ENCODE peak calls at places on chromosomes 6 and 20, in six cellular contexts. O is pons, V is HCEC 1CT, S is HEK293T, B is gastrocnemius medialis, K is fibroblast of villous mesenchyme. W is an unnamed sample.

GRCh38 chr6:1336246-1336843 is 24.4 kb downstream of the FOXQ1 start:
- DNase-seq in V (no peak), O (no peak), B (no peak), S (no peak), K (no peak), W (peak)

GRCh38 chr6:53264915-53265615 is 83.7 kb downstream of the ELOVL5 start:
- DNase-seq in V (no peak), S (no peak), B (no peak), K (no peak), O (no peak), W (no peak)

GRCh38 chr20:24694727-24695528 is 225.5 kb downstream of the SYNDIG1 start:
- DNase-seq in O (peak), S (no peak), B (no peak), V (no peak), K (no peak), W (no peak)

GRCh38 chr6:67458265-67458664 is 1176.8 kb upstream of the ADGRB3 start:
- DNase-seq in K (no peak), V (no peak), O (no peak), S (no peak), B (no peak), W (no peak)

GRCh38 chr6:4291453-4292403 is 156.4 kb upstream of the ECI2 start:
- DNase-seq in O (no peak), K (peak), V (peak), B (no peak), S (no peak), W (peak)

GRCh38 chr20:58623579-58624473 is 27.3 kb upstream of the STX16 start:
- DNase-seq in K (peak), O (no peak), V (peak), S (peak), B (no peak), W (peak)

GRCh38 chr6:142569676-142570075 is 267.9 kb downstream of the ADGRG6 start:
- DNase-seq in S (no peak), O (no peak), B (no peak), K (no peak), V (no peak), W (no peak)

GRCh38 chr6:163459007-163459406 is 44.5 kb downstream of the QKI start:
- DNase-seq in B (no peak), V (no peak), O (no peak), S (no peak), K (no peak), W (no peak)

GRCh38 chr6:144471986-144472385 is 186.9 kb downstream of the UTRN start:
- DNase-seq in B (no peak), O (no peak), S (no peak), V (no peak), K (peak), W (no peak)

GRCh38 chr6:8277769-8278168 is 157.6 kb downstream of the SLC35B3 start:
- DNase-seq in B (no peak), O (no peak), K (no peak), V (no peak), S (no peak), W (peak)

GRCh38 chr6:99933129-99933528 is 60.9 kb downstream of the MCHR2 start:
- DNase-seq in B (no peak), S (no peak), V (peak), O (no peak), K (peak), W (no peak)

GRCh38 chr6:53984163-53984562 is 127.1 kb upstream of the MLIP start:
- DNase-seq in V (peak), S (no peak), B (no peak), K (peak), O (no peak), W (no peak)

GRCh38 chr6:71410164-71410566 is 121.6 kb downstream of the OGFRL1 start:
- DNase-seq in O (no peak), V (no peak), B (no peak), S (no peak), K (no peak), W (no peak)

GRCh38 chr6:63904844-63905243 is 269.2 kb downstream of the PHF3 start:
- DNase-seq in V (peak), B (no peak), S (no peak), K (peak), O (no peak), W (peak)

GRCh38 chr20:23231561-23232218 is 118.9 kb upstream of the NXT1 start:
- DNase-seq in B (no peak), O (no peak), V (peak), K (peak), S (no peak), W (no peak)

GRCh38 chr6:25132934-25133333 is 146.2 kb upstream of the CARMIL1 start:
- DNase-seq in K (no peak), O (no peak), V (no peak), S (no peak), B (no peak), W (no peak)

GRCh38 chr20:33789109-33789857 is 21.9 kb upstream of the CHMP4B start:
- DNase-seq in K (peak), S (no peak), V (peak), B (peak), O (no peak), W (peak)

GRCh38 chr6:124203812-124204167 is 400.1 kb downstream of the NKAIN2 start:
- DNase-seq in V (peak), K (peak), B (no peak), S (no peak), O (no peak), W (no peak)

GRCh38 chr20:19976595-19977372 is 40.4 kb upstream of the NAA20 start:
- DNase-seq in V (peak), S (no peak), B (no peak), K (peak), O (peak), W (peak)

GRCh38 chr6:139240161-139241010 is 51.4 kb downstream of the TXLNB start:
- DNase-seq in V (peak), O (no peak), S (no peak), K (peak), B (no peak), W (peak)